ENCODE peak calls at places on chromosomes 6 and 20, in five cellular contexts. M is AG10803, Y is uterus, I is fibroblast of mammary gland, B is astrocyte. L is an unnamed sample.

GRCh38 chr6:105430685-105431084 is 27.8 kb upstream of the PREP start:
- DNase-seq in M (peak), Y (no peak), I (peak), B (no peak), L (no peak)

GRCh38 chr6:31888281-31889258 is 8.9 kb downstream of the EHMT2 start:
- DNase-seq in M (no peak), Y (no peak), I (no peak), B (no peak), L (no peak)

GRCh38 chr6:8029243-8029870 is 34.8 kb downstream of the BLOC1S5 start:
- DNase-seq in M (no peak), Y (no peak), I (peak), B (peak), L (no peak)

GRCh38 chr6:29651413-29652197 is 5.3 kb upstream of the MOG start:
- DNase-seq in M (peak), Y (no peak), I (peak), B (peak), L (peak)

GRCh38 chr20:53146201-53146891 is 174.2 kb downstream of the TSHZ2 start:
- DNase-seq in M (no peak), Y (no peak), I (no peak), B (peak), L (no peak)

GRCh38 chr6:57069228-57069627 is 20.8 kb upstream of the ZNF451 start:
- DNase-seq in M (no peak), Y (no peak), I (no peak), B (no peak), L (no peak)

GRCh38 chr6:79466222-79466834 is 70.9 kb downstream of the LCA5 start:
- DNase-seq in M (peak), Y (no peak), I (peak), B (no peak), L (peak)

GRCh38 chr6:34246563-34247391 is 2.0 kb downstream of the SMIM29 start:
- DNase-seq in M (no peak), Y (no peak), I (peak), B (no peak), L (no peak)

GRCh38 chr6:83038246-83038645 is 27.4 kb downstream of the UBE3D start:
- DNase-seq in M (no peak), Y (no peak), I (no peak), B (no peak), L (peak)

GRCh38 chr20:2557873-2558580 is 21.7 kb downstream of the TMC2 start:
- DNase-seq in M (no peak), Y (no peak), I (no peak), B (no peak), L (no peak)
- H3K4me3 ChIP-seq in M (no peak), Y (no peak), I (no peak), B (no peak), L (no peak)

GRCh38 chr6:27867051-27867940 is 44.9 kb downstream of the OR2B2 start:
- DNase-seq in M (peak), Y (no peak), I (peak), B (peak), L (peak)
- TF ChIP-seq CTCF in M (no peak), Y (no peak), I (no peak), B (no peak), L (no peak)

DNA sequence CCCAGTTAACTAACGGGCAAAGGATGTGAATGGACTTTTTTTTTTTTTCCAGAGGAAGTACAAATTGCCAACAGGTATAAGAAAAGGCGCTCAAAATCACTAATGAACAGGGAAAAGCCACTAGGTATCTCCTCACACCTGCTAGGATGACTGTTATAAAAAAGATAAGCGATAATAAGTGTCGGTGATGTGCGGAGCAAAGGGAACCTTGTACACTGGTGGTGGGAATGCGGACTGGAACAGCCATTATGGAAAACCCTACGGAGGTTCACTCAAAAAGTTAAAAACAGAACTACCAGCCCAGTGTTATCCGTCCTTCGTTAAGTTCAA is 787 bp upstream of the RAB32 start:
- DNase-seq in M (no peak), Y (no peak), I (peak), B (no peak), L (no peak)
- H3K4me3 ChIP-seq in M (peak), Y (peak), I (peak), B (peak), L (peak)

GRCh38 chr6:99588618-99589289 is 17.9 kb upstream of the PRDM13 start:
- DNase-seq in M (peak), Y (no peak), I (peak), B (peak), L (peak)
- TF ChIP-seq CTCF in M (peak), Y (no peak), I (no peak), B (peak), L (peak)

DNA sequence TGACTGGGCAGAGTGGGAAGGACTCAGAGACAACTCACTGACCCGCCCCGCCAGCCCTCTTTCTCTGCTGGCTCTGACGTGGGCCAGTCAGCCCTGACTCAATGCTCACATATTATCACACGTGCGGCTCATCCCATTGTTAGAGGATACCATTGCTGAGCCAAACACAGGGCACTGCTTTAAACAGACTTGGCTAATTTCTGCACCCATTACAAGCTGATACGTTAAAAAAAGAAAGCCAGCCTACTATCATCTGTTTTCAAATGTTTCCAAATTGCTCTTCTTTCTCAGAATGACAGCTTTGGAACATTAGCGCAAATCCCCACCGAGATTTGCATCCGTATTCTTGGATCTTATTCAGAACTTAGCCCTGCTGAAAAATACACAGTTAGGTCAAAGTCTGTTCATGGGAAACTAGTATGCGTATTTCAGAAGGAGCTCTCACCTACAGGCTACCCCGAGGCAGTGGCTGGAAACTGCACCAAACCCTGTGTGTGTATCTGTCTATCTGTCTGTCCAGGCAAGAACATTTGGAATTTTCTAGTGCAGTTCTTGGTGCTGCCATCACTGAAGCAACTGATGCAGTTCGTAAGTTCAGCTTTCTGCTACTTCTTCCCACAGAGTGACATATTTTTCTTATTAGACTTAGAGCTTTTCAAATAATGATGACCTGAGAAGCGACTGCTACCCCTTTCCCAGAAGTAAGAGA is 32.8 kb downstream of the RAMACL start:
- DNase-seq in M (peak), Y (peak), I (peak), B (peak), L (peak)
- H3K4me3 ChIP-seq in M (no peak), Y (no peak), I (peak), B (no peak), L (no peak)

GRCh38 chr6:149473080-149474052 is 11.4 kb downstream of the ZC3H12D start:
- DNase-seq in M (no peak), Y (no peak), I (no peak), B (no peak), L (peak)
- TF ChIP-seq CTCF in M (no peak), Y (no peak), I (no peak), B (no peak), L (no peak)

DNA sequence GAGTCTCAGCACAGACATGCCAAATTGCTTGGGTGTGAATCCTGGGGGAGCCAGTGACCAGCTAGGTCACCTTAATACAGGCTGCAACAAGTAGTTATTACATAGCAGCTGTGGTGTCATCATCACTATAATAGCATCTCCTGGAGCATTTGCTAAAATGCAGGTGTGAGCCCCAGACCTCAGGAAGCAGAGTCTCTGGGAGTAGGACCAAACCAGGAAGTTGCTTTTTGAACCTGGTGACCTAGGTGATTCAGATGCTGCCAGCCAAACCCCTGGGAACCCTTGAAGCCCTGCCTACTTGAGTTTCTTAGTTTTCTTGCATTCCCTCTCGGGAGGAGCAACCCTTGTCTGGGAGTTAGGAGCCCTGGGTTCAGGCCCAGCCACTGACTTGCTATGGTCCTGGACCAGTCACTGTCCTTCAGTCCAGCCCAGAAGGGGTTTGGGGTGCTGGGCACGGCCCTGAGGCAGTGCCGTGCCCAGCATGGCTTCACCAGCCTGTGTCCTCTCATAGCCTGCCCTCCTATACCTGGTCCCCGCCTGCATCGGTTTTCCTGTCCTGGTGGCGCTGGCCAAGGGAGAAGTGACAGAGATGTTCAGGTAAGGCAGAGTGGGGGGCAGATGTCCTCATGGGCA is 39.3 kb upstream of the ID1 start:
- DNase-seq in M (no peak), Y (no peak), I (no peak), B (no peak), L (peak)
- H3K4me3 ChIP-seq in M (no peak), Y (no peak), I (no peak), B (no peak), L (peak)

L was measured in bronchial epithelial cell.